ENCODE peak calls at places on chromosomes 2 and 18, in ten cellular contexts. S is EL; Z is stimulated activated CD8-positive, alpha-beta memory T cell treated with anti-CD3 and anti-CD28 coated beads, Interleukin-15, amount 100 ng/mL, for 24 hours; R is body of pancreas; B is heart left ventricle; P is NCI-H1092 treated with DMSO at 0.1 percent for 48 hours; M is fibroblast of mammary gland; O is NT2/D1; X is HuH-7.5; U is AG04450. I is an unnamed sample.

GRCh38 chr2:64945973-64946736 is 43.0 kb upstream of the SLC1A4 start:
- DNase-seq in R (peak), M (no peak), U (no peak), B (no peak), S (peak), Z (peak), P (no peak), X (no peak), O (no peak), I (peak)

GRCh38 chr2:130241041-130241707 is 42.9 kb upstream of the TUBA3E start:
- DNase-seq in P (no peak), M (peak), O (no peak), B (no peak), X (no peak), S (peak), U (no peak), Z (no peak), R (no peak), I (no peak)

GRCh38 chr2:50347355-50348044 is 684.4 kb downstream of the NRXN1 start:
- DNase-seq in M (no peak), S (no peak), P (no peak), U (no peak), O (no peak), Z (no peak), B (no peak), R (no peak), X (no peak), I (no peak)

GRCh38 chr2:15307526-15307925 is 253.6 kb downstream of the NBAS start:
- DNase-seq in Z (no peak), X (no peak), S (no peak), U (no peak), B (no peak), R (no peak), P (no peak), M (no peak), O (no peak), I (no peak)

GRCh38 chr2:226300487-226300886 is 499.1 kb downstream of the IRS1 start:
- DNase-seq in R (no peak), O (no peak), B (no peak), Z (no peak), U (no peak), S (no peak), M (no peak), X (no peak), P (no peak), I (peak)

GRCh38 chr2:176139621-176140020 is 10.1 kb downstream of the HOXD8 start:
- DNase-seq in S (no peak), R (no peak), P (no peak), O (no peak), X (no peak), U (no peak), M (peak), B (no peak), Z (no peak), I (no peak)

GRCh38 chr18:78619854-78620253 is 359.8 kb upstream of the SALL3 start:
- DNase-seq in S (no peak), Z (no peak), B (no peak), P (no peak), O (peak), X (no peak), R (no peak), M (no peak), U (no peak), I (no peak)

GRCh38 chr2:177543007-177543760 is 150.6 kb downstream of the AGPS start:
- DNase-seq in P (no peak), B (no peak), R (peak), U (peak), M (peak), Z (no peak), X (no peak), O (no peak), S (peak), I (no peak)

GRCh38 chr2:201219328-201220096 is 36.6 kb downstream of the CASP10 start:
- DNase-seq in O (no peak), Z (no peak), U (no peak), S (no peak), R (no peak), B (no peak), M (no peak), P (no peak), X (no peak), I (no peak)

GRCh38 chr18:5894215-5894612 is 1.1 kb downstream of the TMEM200C start:
- DNase-seq in Z (no peak), U (no peak), O (no peak), S (no peak), R (no peak), B (no peak), M (no peak), P (no peak), X (no peak), I (no peak)

GRCh38 chr2:201432038-201432437 is 19.2 kb downstream of the TRAK2 start:
- DNase-seq in M (peak), R (no peak), Z (no peak), B (no peak), O (no peak), S (peak), U (no peak), X (no peak), P (no peak), I (no peak)

GRCh38 chr2:39780825-39781600 is 2.0 kb upstream of the THUMPD2 start:
- DNase-seq in O (no peak), B (no peak), Z (no peak), U (no peak), S (peak), M (peak), R (no peak), P (no peak), X (no peak), I (no peak)

GRCh38 chr2:150147889-150148683 is 339.4 kb downstream of the RND3 start:
- DNase-seq in P (no peak), U (no peak), M (peak), O (no peak), Z (no peak), X (no peak), B (no peak), R (no peak), S (no peak), I (no peak)

GRCh38 chr2:205751621-205752031 is 69.3 kb downstream of the NRP2 start:
- DNase-seq in X (no peak), R (no peak), Z (no peak), M (no peak), O (no peak), P (no peak), B (no peak), S (no peak), U (no peak), I (no peak)

GRCh38 chr2:64914735-64915509 is 74.3 kb upstream of the SLC1A4 start:
- DNase-seq in Z (no peak), P (no peak), M (peak), O (no peak), X (no peak), S (no peak), U (peak), B (no peak), R (no peak), I (peak)

GRCh38 chr2:157150747-157151146 is 106.8 kb upstream of the GALNT5 start:
- DNase-seq in S (peak), Z (no peak), O (no peak), X (no peak), M (no peak), U (no peak), P (no peak), B (no peak), R (no peak), I (no peak)

GRCh38 chr2:11292464-11293255 is 51.8 kb downstream of the ROCK2 start:
- DNase-seq in S (peak), P (no peak), X (no peak), B (no peak), M (peak), Z (no peak), O (no peak), R (no peak), U (no peak), I (no peak)

GRCh38 chr2:207239222-207239674 is 73.5 kb upstream of the KLF7 start:
- DNase-seq in O (no peak), P (no peak), Z (no peak), R (peak), S (peak), B (peak), M (peak), X (no peak), U (peak), I (no peak)

GRCh38 chr2:46719499-46719898 is 196.1 kb downstream of the MCFD2 start:
- DNase-seq in S (peak), R (no peak), U (peak), B (no peak), P (no peak), Z (no peak), M (peak), X (no peak), O (no peak), I (peak)

GRCh38 chr2:128371248-128371630 is 52.6 kb upstream of the HS6ST1 start:
- DNase-seq in P (no peak), R (no peak), Z (no peak), S (no peak), M (no peak), O (no peak), X (no peak), U (no peak), B (no peak), I (no peak)

GRCh38 chr18:53639696-53640095 is 584.8 kb downstream of the MBD2 start:
- DNase-seq in U (no peak), P (no peak), Z (no peak), S (no peak), X (no peak), M (no peak), B (peak), O (no peak), R (no peak), I (no peak)

GRCh38 chr2:40367652-40368051 is 84.2 kb downstream of the SLC8A1 start:
- DNase-seq in M (peak), O (no peak), B (no peak), Z (no peak), P (no peak), X (no peak), R (no peak), S (peak), U (no peak), I (no peak)

GRCh38 chr18:49582579-49582978 is 20.7 kb downstream of the LIPG start:
- DNase-seq in U (no peak), S (no peak), M (peak), B (no peak), R (no peak), Z (no peak), P (no peak), X (no peak), O (no peak), I (no peak)

GRCh38 chr18:26874283-26874682 is 8.8 kb upstream of the AQP4 start:
- DNase-seq in B (no peak), X (no peak), U (no peak), S (no peak), P (no peak), Z (no peak), R (no peak), O (no peak), M (no peak), I (no peak)

GRCh38 chr2:224126001-224126400 is 86.9 kb upstream of the SERPINE2 start:
- DNase-seq in S (no peak), O (no peak), R (no peak), P (no peak), B (peak), Z (no peak), X (no peak), M (no peak), U (no peak), I (no peak)

GRCh38 chr18:48358868-48359267 is 50.3 kb downstream of the ZBTB7C start:
- DNase-seq in P (no peak), B (peak), R (no peak), Z (no peak), X (no peak), S (no peak), O (no peak), U (no peak), M (no peak), I (no peak)

GRCh38 chr2:586518-587370 is 90.5 kb downstream of the TMEM18 start:
- DNase-seq in Z (no peak), B (no peak), O (no peak), M (no peak), R (no peak), P (no peak), X (no peak), U (no peak), S (no peak), I (no peak)

GRCh38 chr18:49342690-49343089 is 117.8 kb downstream of the DYM start:
- DNase-seq in R (no peak), O (no peak), P (no peak), Z (no peak), X (no peak), M (no peak), U (no peak), B (no peak), S (no peak), I (no peak)

GRCh38 chr2:221312634-221313033 is 259.5 kb downstream of the EPHA4 start:
- DNase-seq in M (no peak), S (no peak), Z (no peak), U (no peak), B (no peak), P (no peak), R (no peak), O (no peak), X (no peak), I (no peak)

GRCh38 chr2:238879621-238880377 is 31.9 kb downstream of the TWIST2 start:
- DNase-seq in M (no peak), S (no peak), B (no peak), X (no peak), P (no peak), R (no peak), O (no peak), Z (no peak), U (no peak), I (no peak)

GRCh38 chr2:109615637-109616144 is 1.5 kb downstream of the SOWAHC start:
- DNase-seq in M (no peak), S (no peak), X (peak), Z (no peak), P (no peak), B (no peak), O (no peak), R (no peak), U (no peak), I (no peak)

GRCh38 chr2:55309441-55309840 is 40.4 kb upstream of the MTIF2 start:
- DNase-seq in P (no peak), U (peak), M (peak), B (no peak), X (no peak), O (no peak), S (peak), R (no peak), Z (no peak), I (no peak)

GRCh38 chr2:119126650-119127049 is 31.9 kb downstream of the C1QL2 start:
- DNase-seq in O (peak), P (no peak), Z (peak), X (peak), M (peak), S (peak), U (no peak), R (no peak), B (no peak), I (no peak)

GRCh38 chr2:218893349-218894167 is 12.9 kb downstream of the WNT10A start:
- DNase-seq in X (peak), S (no peak), M (no peak), Z (no peak), O (no peak), B (no peak), R (no peak), P (no peak), U (no peak), I (no peak)

GRCh38 chr2:29323961-29324360 is 208.7 kb downstream of the CLIP4 start:
- DNase-seq in B (no peak), X (no peak), S (peak), O (no peak), U (no peak), R (no peak), M (peak), P (peak), Z (no peak), I (no peak)

GRCh38 chr2:45000341-45000901 is 8.8 kb downstream of the SIX2 start:
- DNase-seq in M (no peak), Z (no peak), U (no peak), P (no peak), X (peak), O (no peak), B (no peak), R (no peak), S (no peak), I (no peak)

GRCh38 chr2:75100691-75101236 is 98.6 kb downstream of the TACR1 start:
- DNase-seq in M (peak), U (no peak), O (no peak), Z (no peak), P (no peak), X (no peak), R (no peak), B (no peak), S (no peak), I (no peak)

GRCh38 chr2:193428336-193428818 is 1233.6 kb upstream of the TMEFF2 start:
- DNase-seq in O (no peak), X (peak), P (no peak), U (no peak), B (no peak), Z (no peak), M (no peak), S (no peak), R (peak), I (no peak)

GRCh38 chr2:197297262-197297661 is 13.3 kb downstream of the ANKRD44 start:
- DNase-seq in S (no peak), R (no peak), P (no peak), Z (no peak), B (no peak), M (no peak), X (no peak), U (no peak), O (no peak), I (no peak)